ENCODE peak calls at places on chromosomes 13 and 19, in seven cellular contexts. L is uterus; Q is AG04450; W is upper lobe of right lung; J is CD4-positive, alpha-beta T cell; R is endodermal cell; S is ovary. F is an unnamed sample.

GRCh38 chr13:96816261-96816660 is 178.0 kb downstream of the OXGR1 start:
- DNase-seq in J (no peak), S (no peak), R (no peak), Q (no peak), L (no peak), W (no peak), F (no peak)

GRCh38 chr19:46416077-46416709 is 2.8 kb upstream of the CCDC8 start:
- DNase-seq in J (no peak), S (peak; percentile 96), R (peak; percentile 97), L (peak; percentile 93), Q (peak; percentile 65), W (peak; percentile 92), F (peak; percentile 65)

GRCh38 chr19:821976-822773 is 420 bp upstream of the PLPPR3 start:
- DNase-seq in S (no peak), R (peak; percentile 88), Q (no peak), L (no peak), J (no peak), W (no peak), F (no peak)

GRCh38 chr13:23321534-23322241 is 111.8 kb downstream of the SACS start:
- DNase-seq in L (peak; percentile 56), W (no peak), J (no peak), R (no peak), S (peak; percentile 35), Q (peak; percentile 67), F (peak; percentile 79)

GRCh38 chr19:13156968-13157882 is 7.0 kb downstream of the IER2 start:
- DNase-seq in Q (no peak), S (no peak), W (no peak), J (no peak), L (no peak), R (no peak), F (no peak)

GRCh38 chr19:52102163-52102562 is 6.6 kb upstream of the ZNF841 start:
- DNase-seq in Q (no peak), L (no peak), J (no peak), R (no peak), S (no peak), W (no peak), F (no peak)

GRCh38 chr13:39415403-39415802 is 187.6 kb downstream of the LHFPL6 start:
- DNase-seq in L (peak; percentile 39), J (no peak), S (peak; percentile 57), R (peak; percentile 78), Q (no peak), W (no peak), F (peak; percentile 6)

GRCh38 chr19:53880716-53881481 is 1.1 kb upstream of the PRKCG start:
- DNase-seq in W (no peak), Q (no peak), L (no peak), R (no peak), S (no peak), J (no peak), F (no peak)

GRCh38 chr19:11091343-11092153 is 2.3 kb downstream of the LDLR start:
- DNase-seq in R (peak; percentile 75), S (peak; percentile 57), Q (peak; percentile 46), J (peak; percentile 33), W (no peak), L (peak; percentile 71), F (peak; percentile 79)

GRCh38 chr13:88701551-88701950 is 1030.4 kb downstream of the SLITRK5 start:
- DNase-seq in W (no peak), J (no peak), L (no peak), R (no peak), Q (no peak), S (no peak), F (no peak)

GRCh38 chr19:12967907-12968306 is 1.5 kb upstream of the DAND5 start:
- DNase-seq in L (no peak), J (no peak), R (no peak), S (no peak), Q (no peak), W (no peak), F (no peak)

GRCh38 chr19:15508035-15508710 is at the start of gene CYP4F22:
- DNase-seq in Q (no peak), L (no peak), W (no peak), R (peak; percentile 68), J (no peak), S (no peak), F (no peak)

GRCh38 chr13:83325454-83325853 is 556.8 kb downstream of the SLITRK1 start:
- DNase-seq in W (no peak), L (no peak), Q (peak; percentile 47), R (no peak), J (no peak), S (no peak), F (no peak)

GRCh38 chr13:42569576-42570344 is 4.2 kb upstream of the TNFSF11 start:
- DNase-seq in S (no peak), Q (no peak), J (no peak), L (no peak), W (no peak), R (no peak), F (no peak)

GRCh38 chr19:51158474-51159129 is 16.5 kb downstream of the SIGLEC7 start:
- DNase-seq in R (peak; percentile 92), J (peak; percentile 70), S (no peak), W (no peak), Q (no peak), L (no peak), F (peak; percentile 39)

GRCh38 chr13:38685974-38686571 is 804 bp upstream of the FREM2 start:
- DNase-seq in Q (no peak), L (no peak), J (no peak), R (peak; percentile 86), W (no peak), S (no peak), F (peak; percentile 17)

GRCh38 chr19:1865172-1866010 is 2.0 kb upstream of the KLF16 start:
- DNase-seq in J (no peak), W (no peak), L (no peak), S (no peak), R (no peak), Q (no peak), F (no peak)

GRCh38 chr13:45074721-45075120 is 45.6 kb upstream of the GTF2F2 start:
- DNase-seq in L (no peak), R (no peak), S (no peak), J (no peak), W (no peak), Q (no peak), F (no peak)

GRCh38 chr13:97914537-97914936 is 38.9 kb upstream of the IPO5 start:
- DNase-seq in J (no peak), Q (no peak), L (no peak), R (no peak), W (no peak), S (no peak), F (no peak)

GRCh38 chr19:52679598-52679997 is 41.4 kb upstream of the ZNF83 start:
- DNase-seq in Q (no peak), L (no peak), S (no peak), W (no peak), J (no peak), R (no peak), F (no peak)

GRCh38 chr13:110924639-110924934 is 9.7 kb upstream of the ANKRD10 start:
- DNase-seq in R (no peak), Q (no peak), L (no peak), J (no peak), W (no peak), S (no peak), F (no peak)

DNA sequence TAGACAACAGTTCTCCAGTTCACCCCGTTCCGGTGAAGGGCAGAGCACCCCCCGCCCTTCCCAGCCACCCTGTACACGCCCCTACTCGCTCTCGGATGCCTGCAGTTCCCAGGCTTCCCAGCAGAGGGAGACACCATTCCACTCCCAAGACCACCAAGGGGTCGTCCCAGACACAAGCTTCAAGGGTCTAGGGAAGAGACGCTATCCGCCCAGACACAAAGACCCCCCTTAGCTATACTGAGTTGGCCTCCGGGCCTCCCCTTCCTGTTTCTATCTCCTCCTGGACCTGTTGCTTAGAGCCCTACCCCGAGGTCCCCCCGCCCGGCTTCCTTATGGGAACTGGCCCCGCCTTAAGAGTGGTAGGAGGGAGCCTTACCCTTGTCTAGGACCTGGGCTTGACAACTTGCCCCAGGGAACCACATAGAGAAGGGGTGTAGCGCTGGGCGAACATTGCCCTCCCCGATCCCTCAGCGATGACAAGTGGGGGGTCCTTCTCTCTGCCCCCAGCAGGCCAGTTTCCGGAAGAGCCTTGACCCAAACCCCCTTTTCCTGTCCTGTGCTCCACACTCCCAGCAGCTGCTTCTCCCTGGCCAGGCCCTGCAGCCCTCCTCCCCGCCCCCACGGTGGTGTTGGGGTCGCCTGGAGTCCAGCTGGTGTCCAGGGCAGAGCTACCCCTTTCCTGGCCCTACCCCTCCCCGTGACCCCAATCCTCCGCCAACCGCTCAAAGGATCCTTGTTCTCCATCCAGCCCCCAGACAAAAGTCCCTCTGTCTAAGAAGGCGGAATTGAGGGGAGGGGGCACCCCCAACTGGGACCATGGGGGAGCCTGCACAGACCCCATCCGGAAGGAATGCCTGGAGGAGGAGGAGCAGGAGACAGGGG is 726 bp upstream of the FXYD3 start:
- DNase-seq in W (peak; percentile 84), L (peak; percentile 77), R (peak; percentile 95), S (peak; percentile 79), J (peak; percentile 65), Q (no peak), F (peak; percentile 65)
- TF ChIP-seq CTCF in W (peak; percentile 98), L (peak; percentile 89), R (peak; percentile 99), S (peak; percentile 85), J (peak; percentile 84), Q (peak; percentile 98), F (peak; percentile 97)

DNA sequence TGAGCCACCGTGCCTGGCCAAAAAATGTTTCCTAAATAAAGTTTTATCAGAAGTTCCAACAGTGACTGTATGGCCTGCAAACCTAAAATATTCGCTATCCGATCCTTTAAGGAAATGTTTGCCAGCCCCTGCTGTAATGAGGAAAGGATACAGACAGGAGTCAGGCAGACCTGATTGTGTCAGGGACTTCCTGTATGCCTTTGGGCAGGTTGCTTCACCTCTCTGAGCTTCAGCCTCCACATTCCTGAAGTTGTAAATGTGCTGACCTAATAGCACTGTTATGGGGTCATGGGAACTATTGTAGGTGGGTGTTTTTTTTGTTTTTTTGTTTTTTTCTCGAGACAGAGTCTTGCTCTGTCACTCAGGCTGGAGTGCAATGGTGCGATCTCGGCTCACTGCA is 6.2 kb downstream of the ABHD8 start:
- DNase-seq in L (no peak), S (no peak), W (no peak), R (no peak), Q (no peak), J (no peak), F (no peak)
- H3K27ac ChIP-seq in L (no peak overlapping the region), S (no peak overlapping the region), W (no peak overlapping the region), R (no peak overlapping the region), Q (no peak overlapping the region), J (no peak overlapping the region), F (peak overlapping the region; percentile 91)

DNA sequence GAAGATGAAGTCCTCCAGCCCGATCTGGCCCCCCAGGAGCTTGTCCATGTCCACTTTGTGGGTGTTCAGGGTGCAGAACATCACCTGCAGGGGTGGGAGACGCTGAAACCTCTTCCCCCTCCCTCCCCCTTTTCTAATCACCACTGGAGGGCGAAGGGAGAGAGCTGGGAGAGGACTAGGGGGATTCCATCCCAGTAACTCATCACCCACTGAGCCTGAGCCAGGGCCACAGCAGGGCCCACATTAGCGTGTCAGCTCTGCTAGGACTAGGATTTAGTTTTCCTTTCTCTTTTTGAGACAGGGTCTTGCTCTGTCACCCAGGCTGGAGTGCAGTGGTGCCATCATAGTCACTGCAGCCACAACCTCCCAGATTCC is 5.5 kb upstream of the PTGER1 start:
- DNase-seq in W (no peak), Q (peak; percentile 29), J (no peak), L (no peak), S (no peak), R (no peak), F (no peak)
- TF ChIP-seq CTCF in W (no peak), Q (peak; percentile 28), J (no peak), L (no peak), S (no peak), R (no peak), F (no peak)

DNA sequence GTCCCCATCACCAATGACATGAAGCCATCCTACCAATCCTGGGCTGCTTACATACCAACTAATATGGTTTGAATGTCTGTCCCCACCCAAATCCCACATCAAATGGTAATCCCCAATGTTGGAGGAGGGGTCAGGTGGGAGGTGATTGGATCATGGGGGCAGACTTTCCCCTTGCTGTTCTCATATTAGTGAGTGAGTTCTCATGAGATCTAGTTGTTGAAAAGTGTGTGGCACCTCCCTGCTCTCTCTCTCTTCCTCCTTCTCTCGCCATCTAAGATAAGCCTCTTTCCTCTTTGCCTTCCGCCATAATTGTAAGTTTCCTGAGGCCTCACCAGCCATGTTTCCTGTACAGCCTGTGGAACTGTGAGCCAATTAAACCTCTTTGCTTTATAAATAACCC is 53.6 kb upstream of the FAM124A start:
- DNase-seq in W (no peak), L (no peak), Q (no peak), J (no peak), S (no peak), R (peak; percentile 76), F (no peak)
- H3K27ac ChIP-seq in W (no peak overlapping the region), L (no peak overlapping the region), Q (no peak overlapping the region), J (no peak overlapping the region), S (no peak overlapping the region), R (no peak overlapping the region), F (no peak overlapping the region)

F was measured in RWPE1.